ENCODE peak calls at places on chromosomes 11 and 22, in five cellular contexts. G is CD8-positive, alpha-beta T cell; Q is colonic mucosa; D is tibial nerve; T is lung. W is an unnamed sample.

GRCh38 chr22:49033616-49034015 is 794.1 kb downstream of the BRD1 start:
- DNase-seq in G (no peak), Q (no peak), D (no peak), T (no peak), W (no peak)

GRCh38 chr11:119166368-119167076 is 2.0 kb upstream of the NLRX1 start:
- DNase-seq in G (no peak), Q (no peak), D (no peak), T (no peak), W (no peak)

GRCh38 chr11:84019576-84020194 is 733.5 kb upstream of the CCDC90B start:
- DNase-seq in G (no peak), Q (no peak), D (no peak), T (no peak), W (no peak)

GRCh38 chr11:134754196-134754822 is 342.3 kb upstream of the B3GAT1 start:
- DNase-seq in G (peak), Q (no peak), D (no peak), T (peak), W (no peak)

GRCh38 chr22:39021552-39022250 is 774 bp downstream of the APOBEC3D start:
- DNase-seq in G (peak), Q (no peak), D (no peak), T (no peak), W (peak)

GRCh38 chr22:22408731-22409696 is 99.5 kb downstream of the ZNF280B start:
- DNase-seq in G (no peak), Q (no peak), D (peak), T (no peak), W (peak)

GRCh38 chr22:43148581-43148980 is 2.8 kb upstream of the TSPO start:
- DNase-seq in G (no peak), Q (no peak), D (no peak), T (no peak), W (no peak)

GRCh38 chr11:61075891-61076290 is 26.4 kb upstream of the CD5 start:
- DNase-seq in G (no peak), Q (peak), D (peak), T (no peak), W (no peak)

GRCh38 chr11:36451045-36451444 is 59.0 kb downstream of the TRAF6 start:
- DNase-seq in G (peak), Q (no peak), D (no peak), T (no peak), W (no peak)

GRCh38 chr22:27074016-27074415 is 416.6 kb downstream of the MIAT start:
- DNase-seq in G (no peak), Q (no peak), D (no peak), T (no peak), W (no peak)

GRCh38 chr22:42065408-42066132 is 5.0 kb downstream of the NAGA start:
- DNase-seq in G (peak), Q (peak), D (no peak), T (no peak), W (no peak)

GRCh38 chr11:36316049-36316448 is 20.0 kb downstream of the PRR5L start:
- DNase-seq in G (no peak), Q (peak), D (no peak), T (no peak), W (no peak)

GRCh38 chr11:61338783-61339489 is 5.9 kb downstream of the TKFC start:
- DNase-seq in G (no peak), Q (no peak), D (no peak), T (no peak), W (no peak)

GRCh38 chr22:47174096-47174495 is 411.6 kb downstream of the TBC1D22A start:
- DNase-seq in G (no peak), Q (no peak), D (no peak), T (no peak), W (no peak)

GRCh38 chr11:104594228-104594958 is 303.9 kb downstream of the CASP12 start:
- DNase-seq in G (no peak), Q (no peak), D (no peak), T (no peak), W (no peak)

GRCh38 chr11:85685131-85685819 is 720 bp downstream of the CCDC89 start:
- DNase-seq in G (no peak), Q (no peak), D (no peak), T (no peak), W (no peak)

GRCh38 chr11:39741066-39741465 is 1718.4 kb downstream of the LRRC4C start:
- DNase-seq in G (no peak), Q (no peak), D (no peak), T (no peak), W (no peak)

GRCh38 chr11:118343981-118344521 is at the start of gene CD3G:
- DNase-seq in G (peak), Q (no peak), D (no peak), T (no peak), W (no peak)

GRCh38 chr22:40363059-40363458 is 7.3 kb upstream of the SGSM3 start:
- DNase-seq in G (no peak), Q (no peak), D (no peak), T (no peak), W (no peak)

GRCh38 chr11:92841719-92842118 is 127.7 kb upstream of the MTNR1B start:
- DNase-seq in G (no peak), Q (no peak), D (no peak), T (no peak), W (no peak)

GRCh38 chr11:95821640-95822039 is 31.3 kb downstream of the CEP57 start:
- DNase-seq in G (no peak), Q (no peak), D (no peak), T (no peak), W (no peak)

GRCh38 chr22:24155597-24156145 is 25.6 kb upstream of the SUSD2 start:
- DNase-seq in G (peak), Q (peak), D (peak), T (peak), W (peak)

GRCh38 chr11:130218501-130218900 is 58.9 kb downstream of the ST14 start:
- DNase-seq in G (peak), Q (no peak), D (no peak), T (peak), W (no peak)

GRCh38 chr22:42602470-42602869 is 12.2 kb downstream of the POLDIP3 start:
- DNase-seq in G (no peak), Q (no peak), D (no peak), T (no peak), W (no peak)

GRCh38 chr11:1747753-1748466 is 2.5 kb downstream of the IFITM10 start:
- DNase-seq in G (no peak), Q (no peak), D (no peak), T (no peak), W (peak)

GRCh38 chr11:66495401-66495844 is 15.0 kb upstream of the BBS1 start:
- DNase-seq in G (no peak), Q (no peak), D (no peak), T (no peak), W (no peak)

GRCh38 chr11:20303451-20303965 is 60.0 kb upstream of the HTATIP2 start:
- DNase-seq in G (no peak), Q (no peak), D (no peak), T (no peak), W (no peak)

GRCh38 chr22:17910561-17911311 is 113.6 kb downstream of the MICAL3 start:
- DNase-seq in G (no peak), Q (peak), D (peak), T (no peak), W (no peak)

GRCh38 chr11:102807921-102808320 is 10.0 kb upstream of the MMP1 start:
- DNase-seq in G (no peak), Q (no peak), D (no peak), T (no peak), W (peak)

GRCh38 chr22:39703890-39704658 is 133.5 kb downstream of the CACNA1I start:
- DNase-seq in G (no peak), Q (peak), D (no peak), T (no peak), W (no peak)

GRCh38 chr22:46576556-46577351 is 39.3 kb upstream of the CELSR1 start:
- DNase-seq in G (peak), Q (no peak), D (no peak), T (no peak), W (peak)

GRCh38 chr11:2092464-2092910 is 46.7 kb downstream of the IGF2 start:
- DNase-seq in G (no peak), Q (no peak), D (no peak), T (no peak), W (no peak)

GRCh38 chr11:67401495-67402191 is at the start of gene PPP1CA:
- DNase-seq in G (peak), Q (peak), D (peak), T (peak), W (peak)

GRCh38 chr11:77101043-77101537 is 1.6 kb upstream of the OMP start:
- DNase-seq in G (no peak), Q (no peak), D (no peak), T (no peak), W (peak)
- TF ChIP-seq CTCF in G (no peak), Q (peak), D (no peak), T (no peak), W (peak)

DNA sequence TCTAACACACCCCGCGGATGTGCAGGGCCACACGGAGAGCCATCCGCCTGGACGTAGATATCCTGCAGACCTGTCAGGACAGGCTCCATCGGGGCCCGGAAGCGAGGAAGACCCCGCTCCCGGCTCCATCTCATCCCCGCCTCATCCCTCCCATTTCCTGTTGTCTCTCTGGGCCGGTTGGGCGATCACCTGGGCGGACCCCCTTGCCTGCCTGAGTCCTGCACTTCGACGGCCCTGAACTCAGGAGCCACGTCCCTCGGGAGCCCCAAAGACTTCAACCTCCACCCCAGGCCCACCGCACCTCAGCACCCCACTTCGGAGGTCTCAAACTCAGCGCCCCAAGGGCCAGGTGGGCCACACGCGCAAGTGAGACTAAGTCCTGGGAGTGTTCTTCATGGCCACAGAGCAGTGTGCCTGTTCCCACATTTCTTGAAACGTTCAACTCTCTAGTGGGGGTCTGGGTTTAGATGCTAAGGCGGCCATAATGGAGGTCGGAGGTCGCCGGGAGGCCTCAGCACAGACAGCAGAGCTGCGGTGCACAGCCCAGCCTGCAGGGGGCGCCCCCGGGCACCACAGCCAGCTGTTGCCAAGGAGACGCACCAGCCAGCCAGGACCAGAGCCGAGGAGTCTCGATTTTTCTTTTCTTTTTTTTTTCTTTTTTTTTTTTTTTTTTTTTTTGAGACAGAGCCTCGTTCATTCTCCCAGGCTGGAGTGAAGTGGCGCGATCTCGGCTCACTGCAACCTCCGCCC is 26.0 kb upstream of the FADD start:
- DNase-seq in G (peak), Q (peak), D (no peak), T (no peak), W (peak)
- TF ChIP-seq CTCF in G (peak), Q (peak), D (no peak), T (no peak), W (peak)

DNA sequence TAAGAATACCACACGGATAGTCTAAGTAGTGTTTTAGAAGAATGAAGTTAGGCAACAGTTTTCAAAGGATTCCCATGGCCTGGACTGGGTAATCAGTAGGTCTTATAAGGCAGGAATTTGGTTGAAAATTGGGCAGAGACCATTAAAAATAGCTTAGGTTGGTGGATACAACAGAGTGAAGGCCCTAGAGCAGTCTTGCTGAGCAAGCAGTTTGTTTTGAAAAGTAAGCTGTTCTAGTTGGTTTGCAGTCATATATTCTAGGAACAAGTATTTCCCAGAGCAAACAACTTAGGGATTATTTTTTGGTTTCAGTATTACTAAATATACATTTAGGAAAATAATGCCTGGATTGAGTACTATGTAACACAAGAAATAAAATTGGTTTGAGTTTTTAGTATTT is 64.8 kb downstream of the MUC15 start:
- DNase-seq in G (no peak), Q (no peak), D (no peak), T (no peak), W (no peak)
- TF ChIP-seq CTCF in G (no peak), Q (no peak), D (no peak), T (no peak), W (no peak)

DNA sequence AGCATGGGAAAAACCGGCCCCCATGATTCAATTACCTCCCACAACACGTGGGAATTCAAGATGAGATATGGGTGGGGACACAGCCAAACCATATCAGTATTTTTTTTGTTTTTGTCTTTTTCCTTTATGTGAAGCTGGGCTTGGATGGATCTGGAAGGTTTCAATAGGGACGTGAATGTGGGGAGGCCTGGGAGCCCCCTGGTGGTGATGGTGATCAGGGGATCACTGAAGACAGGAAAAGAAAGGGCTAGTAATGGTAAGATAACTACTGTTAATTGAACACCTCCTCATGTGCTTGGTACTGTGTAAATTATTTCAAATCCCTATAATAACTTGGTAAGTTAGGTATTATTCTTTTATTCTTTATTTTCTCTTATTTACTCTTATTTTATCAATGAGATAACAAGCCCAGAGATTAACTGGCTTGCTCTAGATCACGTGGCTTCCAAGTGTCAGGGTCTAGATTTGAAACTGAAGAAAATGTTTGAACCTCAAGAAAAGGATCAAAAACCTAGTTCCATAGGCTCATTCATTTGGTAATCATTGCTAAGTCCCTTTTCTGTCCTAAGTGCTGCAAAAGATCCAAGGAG is 364.2 kb downstream of the TENM4 start:
- DNase-seq in G (no peak), Q (peak), D (peak), T (no peak), W (peak)
- TF ChIP-seq CTCF in G (no peak), Q (peak), D (peak), T (peak), W (peak)

DNA sequence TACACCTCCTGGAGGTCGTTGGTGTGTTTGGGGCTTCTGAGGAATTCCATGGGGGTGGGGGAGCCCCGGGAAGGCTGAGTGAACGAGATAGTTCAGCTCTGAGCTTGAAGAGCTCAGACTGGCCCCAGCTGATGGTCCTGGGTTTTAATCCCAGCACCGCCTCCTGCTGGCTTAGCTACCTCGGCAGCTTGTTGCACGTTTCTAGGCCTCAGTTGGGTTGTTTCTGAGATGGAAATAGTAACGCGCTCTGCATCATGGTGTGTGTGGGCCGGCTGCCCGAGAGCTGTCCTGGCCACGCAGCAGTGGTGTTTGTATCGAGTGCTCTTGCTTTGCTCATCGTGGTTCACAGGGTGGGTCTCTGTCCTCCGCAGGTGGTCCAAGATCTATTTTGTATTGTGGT is 37.4 kb downstream of the TPCN2 start:
- DNase-seq in G (no peak), Q (no peak), D (peak), T (no peak), W (no peak)
- TF ChIP-seq CTCF in G (no peak), Q (no peak), D (no peak), T (no peak), W (no peak)

W was measured in GM20000.